ENCODE peak calls at places on chromosomes 1 and 21, in eight cellular contexts. O is Calu3, N is lower leg skin, S is GM12865, R is WTC11, F is adrenal gland, A is pancreas, T is neural progenitor cell. K is an unnamed sample.
A peak's percentile ranks its signal among the peaks of the same experiment; 100 is the strongest.

GRCh38 chr1:226799634-226800281 is 60.7 kb upstream of the ITPKB start:
- DNase-seq in O (no peak), N (no peak), S (no peak), R (no peak), F (no peak), A (no peak), T (no peak), K (peak; percentile 15)

GRCh38 chr1:165631403-165632151 is 543 bp downstream of the MGST3 start:
- DNase-seq in O (peak; percentile 73), N (peak; percentile 59), S (peak; percentile 65), R (peak; percentile 46), F (peak; percentile 77), A (peak; percentile 36), T (peak; percentile 70), K (peak; percentile 73)

GRCh38 chr1:116910379-116911165 is 856 bp downstream of the PTGFRN start:
- DNase-seq in O (peak; percentile 38), N (no peak), S (peak; percentile 26), R (peak; percentile 52), F (peak; percentile 60), A (peak; percentile 56), T (peak; percentile 48), K (peak; percentile 60)

GRCh38 chr1:23114424-23115079 is 54.1 kb downstream of the LUZP1 start:
- DNase-seq in O (no peak), N (no peak), S (peak; percentile 13), R (no peak), F (no peak), A (no peak), T (no peak), K (peak; percentile 33)

GRCh38 chr1:20178634-20179368 is 7.1 kb upstream of the UBXN10 start:
- DNase-seq in O (no peak), N (no peak), S (no peak), R (no peak), F (no peak), A (no peak), T (no peak), K (no peak)

GRCh38 chr1:169466259-169467230 is 19.2 kb downstream of the SLC19A2 start:
- DNase-seq in O (peak; percentile 56), N (no peak), S (peak; percentile 48), R (no peak), F (no peak), A (no peak), T (no peak), K (peak; percentile 36)

GRCh38 chr1:220151454-220151853 is 57.5 kb downstream of the IARS2 start:
- DNase-seq in O (no peak), N (no peak), S (no peak), R (no peak), F (no peak), A (no peak), T (no peak), K (no peak)

GRCh38 chr1:5349526-5349925 is 642.7 kb downstream of the NPHP4 start:
- DNase-seq in O (no peak), N (no peak), S (no peak), R (no peak), F (no peak), A (no peak), T (no peak), K (no peak)

GRCh38 chr1:10537082-10537766 is 62.5 kb downstream of the PEX14 start:
- DNase-seq in O (no peak), N (no peak), S (no peak), R (no peak), F (peak; percentile 46), A (no peak), T (no peak), K (no peak)

GRCh38 chr1:192967211-192967877 is 91.8 kb downstream of the UCHL5 start:
- DNase-seq in O (no peak), N (no peak), S (no peak), R (no peak), F (no peak), A (no peak), T (no peak), K (no peak)

GRCh38 chr1:212762839-212763238 is 28.7 kb downstream of the NSL1 start:
- DNase-seq in O (no peak), N (no peak), S (no peak), R (no peak), F (no peak), A (no peak), T (no peak), K (no peak)

GRCh38 chr21:28136687-28137086 is 856.0 kb downstream of the LTN1 start:
- DNase-seq in O (no peak), N (no peak), S (no peak), R (no peak), F (no peak), A (no peak), T (no peak), K (no peak)

GRCh38 chr1:186681136-186681535 is 913 bp upstream of the PTGS2 start:
- DNase-seq in O (no peak), N (no peak), S (no peak), R (no peak), F (no peak), A (no peak), T (no peak), K (no peak)

GRCh38 chr1:100353988-100354387 is 1.7 kb downstream of the CDC14A start:
- DNase-seq in O (peak; percentile 2), N (no peak), S (no peak), R (no peak), F (no peak), A (no peak), T (peak; percentile 44), K (no peak)

GRCh38 chr1:6612641-6613360 is 730 bp upstream of the PHF13 start:
- DNase-seq in O (peak; percentile 49), N (no peak), S (peak; percentile 29), R (peak; percentile 50), F (peak; percentile 81), A (peak; percentile 53), T (peak; percentile 65), K (peak; percentile 47)

GRCh38 chr1:227894831-227895451 is 52.8 kb downstream of the WNT9A start:
- DNase-seq in O (peak; percentile 0), N (no peak), S (no peak), R (peak; percentile 7), F (peak; percentile 28), A (peak; percentile 0), T (no peak), K (peak; percentile 0)

GRCh38 chr1:227894306-227894721 is 53.4 kb downstream of the WNT9A start:
- DNase-seq in O (peak; percentile 0), N (no peak), S (no peak), R (no peak), F (peak; percentile 24), A (no peak), T (no peak), K (peak; percentile 1)

GRCh38 chr1:227891955-227892871 is 55.5 kb downstream of the WNT9A start:
- DNase-seq in O (no peak), N (peak; percentile 10), S (no peak), R (peak; percentile 25), F (peak; percentile 21), A (no peak), T (peak; percentile 49), K (peak; percentile 1)

GRCh38 chr1:227892930-227893695 is 54.6 kb downstream of the WNT9A start:
- DNase-seq in O (peak; percentile 4), N (no peak), S (no peak), R (no peak), F (peak; percentile 14), A (no peak), T (no peak), K (no peak)

GRCh38 chr1:227893696-227894305 is 53.9 kb downstream of the WNT9A start:
- DNase-seq in O (no peak), N (no peak), S (no peak), R (no peak), F (peak; percentile 31), A (no peak), T (peak; percentile 2), K (no peak)
- TF ChIP-seq CTCF in O (no peak), N (no peak), S (no peak), R (no peak), F (no peak), A (no peak), T (no peak), K (no peak)

GRCh38 chr1:104878203-104878911 is 1128.7 kb downstream of the AMY1C start:
- DNase-seq in O (no peak), N (no peak), S (peak; percentile 4), R (peak; percentile 68), F (no peak), A (no peak), T (peak; percentile 44), K (no peak)
- TF ChIP-seq CTCF in O (no peak), N (no peak), S (no peak), R (no peak), F (no peak), A (no peak), T (peak; percentile 47), K (no peak)

GRCh38 chr1:62337535-62337784 is 18.2 kb upstream of the KANK4 start:
- DNase-seq in O (no peak), N (no peak), S (no peak), R (no peak), F (no peak), A (no peak), T (no peak), K (no peak)

GRCh38 chr1:62335656-62336055 is 16.4 kb upstream of the KANK4 start:
- DNase-seq in O (no peak), N (no peak), S (no peak), R (no peak), F (no peak), A (no peak), T (no peak), K (no peak)

GRCh38 chr1:62336638-62337534 is 17.7 kb upstream of the KANK4 start:
- DNase-seq in O (no peak), N (no peak), S (no peak), R (no peak), F (no peak), A (no peak), T (peak; percentile 20), K (no peak)

GRCh38 chr1:62341120-62341519 is 21.9 kb upstream of the KANK4 start:
- DNase-seq in O (no peak), N (no peak), S (no peak), R (no peak), F (no peak), A (no peak), T (no peak), K (no peak)

DNA sequence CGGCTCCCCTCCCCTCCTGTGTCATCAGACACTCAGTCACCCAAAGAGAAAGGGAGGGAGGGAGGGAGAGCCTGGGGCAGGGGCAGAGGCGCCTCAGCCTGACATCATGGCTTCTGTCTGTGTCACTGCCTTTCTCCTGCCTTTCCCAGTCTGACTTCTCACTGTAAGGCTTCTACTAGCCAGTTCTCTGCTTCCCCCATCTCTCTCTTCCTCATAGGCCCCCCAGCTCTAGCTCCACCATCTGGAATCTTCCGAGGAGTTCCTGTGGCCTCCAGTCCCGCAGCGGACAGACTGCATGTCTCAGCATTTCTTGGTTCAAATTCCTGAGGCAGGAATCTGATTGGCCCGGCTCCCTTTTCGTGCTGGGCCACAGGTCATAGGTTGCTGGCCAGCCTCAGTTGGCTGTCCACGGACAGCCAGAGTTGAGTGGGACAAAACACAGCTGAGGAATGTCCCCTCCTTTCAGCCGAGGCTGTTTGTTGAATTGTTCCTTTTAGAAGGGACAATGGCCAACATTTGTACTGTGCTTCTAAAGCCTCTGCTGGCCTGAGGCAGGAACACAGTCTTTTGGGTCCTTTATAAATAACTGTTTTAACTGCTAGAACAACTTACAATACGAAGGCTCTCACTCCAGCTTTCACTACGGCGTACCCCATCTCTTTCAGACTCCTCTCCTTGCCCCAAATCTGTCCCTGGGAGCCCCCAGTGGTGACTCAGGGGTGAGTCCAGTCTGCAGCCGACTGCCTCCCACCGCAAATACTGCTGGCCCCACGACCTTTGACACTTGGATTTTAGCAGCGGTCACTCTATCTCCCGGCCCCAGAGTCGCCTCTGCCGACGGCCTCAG is 18.8 kb upstream of the KANK4 start:
- DNase-seq in O (no peak), N (no peak), S (no peak), R (peak; percentile 35), F (peak; percentile 59), A (no peak), T (peak; percentile 70), K (no peak)
- TF ChIP-seq CTCF in O (no peak), N (no peak), S (no peak), R (no peak), F (no peak), A (no peak), T (peak; percentile 40), K (no peak)

GRCh38 chr1:162040657-162041056 is 17.0 kb upstream of the OLFML2B start:
- DNase-seq in O (no peak), N (no peak), S (peak; percentile 23), R (no peak), F (no peak), A (no peak), T (peak; percentile 53), K (no peak)
- TF ChIP-seq CTCF in O (peak; percentile 56), N (no peak), S (peak; percentile 26), R (no peak), F (peak; percentile 24), A (no peak), T (peak; percentile 64), K (no peak)

K was measured in activated CD8-positive, alpha-beta T cell treated with anti-CD3 and anti-CD28 coated beads for 36 hours.